ENCODE peak calls at places on chromosomes 12 and 14, in six cellular contexts. F is CD4-positive, alpha-beta T cell; L is brain microvascular endothelial cell; K is cardiac muscle cell; P is neural crest cell; Q is Daoy. O is an unnamed sample.

GRCh38 chr14:79279645-79280399 is 931.5 kb downstream of the DIO2 start:
- DNase-seq in F (no peak), L (peak), K (peak), P (peak), Q (peak), O (no peak)

GRCh38 chr14:97723834-97724770 is 926.9 kb downstream of the VRK1 start:
- DNase-seq in F (peak), L (no peak), K (no peak), P (no peak), Q (peak), O (no peak)

GRCh38 chr12:58285551-58285950 is 344.2 kb downstream of the ATP23 start:
- DNase-seq in F (no peak), L (no peak), K (no peak), P (no peak), Q (peak), O (no peak)

GRCh38 chr12:84772281-84772680 is 140.3 kb downstream of the SLC6A15 start:
- DNase-seq in F (no peak), L (no peak), K (no peak), P (no peak), Q (no peak), O (peak)

GRCh38 chr12:45425426-45425825 is 209.5 kb downstream of the ANO6 start:
- DNase-seq in F (no peak), L (peak), K (no peak), P (no peak), Q (no peak), O (peak)

GRCh38 chr12:25828188-25828587 is 130.3 kb upstream of the RASSF8 start:
- DNase-seq in F (no peak), L (no peak), K (peak), P (no peak), Q (no peak), O (no peak)

GRCh38 chr14:49975799-49976198 is 82.9 kb downstream of the ARF6 start:
- DNase-seq in F (no peak), L (no peak), K (no peak), P (no peak), Q (no peak), O (no peak)

GRCh38 chr14:76636602-76637001 is 124.7 kb upstream of the VASH1 start:
- DNase-seq in F (no peak), L (no peak), K (no peak), P (no peak), Q (no peak), O (no peak)

GRCh38 chr14:103337794-103338193 is 3.8 kb downstream of the EIF5 start:
- DNase-seq in F (no peak), L (no peak), K (no peak), P (no peak), Q (no peak), O (no peak)

GRCh38 chr14:64684091-64684490 is 20.1 kb upstream of the PLEKHG3 start:
- DNase-seq in F (no peak), L (no peak), K (no peak), P (no peak), Q (peak), O (no peak)

GRCh38 chr12:7162691-7163114 is 26.8 kb upstream of the PEX5 start:
- DNase-seq in F (peak), L (no peak), K (peak), P (no peak), Q (no peak), O (no peak)

GRCh38 chr12:27244680-27245005 is 557 bp downstream of the STK38L start:
- DNase-seq in F (no peak), L (no peak), K (no peak), P (no peak), Q (no peak), O (peak)

GRCh38 chr12:109115758-109116610 is at the start of gene ACACB:
- DNase-seq in F (no peak), L (no peak), K (peak), P (no peak), Q (no peak), O (no peak)

GRCh38 chr12:132597333-132598283 is 12.8 kb downstream of the LRCOL1 start:
- DNase-seq in F (peak), L (peak), K (peak), P (peak), Q (peak), O (peak)

GRCh38 chr14:50050171-50050570 is 66.2 kb downstream of the VCPKMT start:
- DNase-seq in F (no peak), L (no peak), K (no peak), P (no peak), Q (no peak), O (no peak)

GRCh38 chr14:69314327-69314726 is 54.4 kb downstream of the GALNT16 start:
- DNase-seq in F (no peak), L (no peak), K (no peak), P (no peak), Q (no peak), O (no peak)

GRCh38 chr12:99619389-99620158 is 28.0 kb upstream of the GARIN6 start:
- DNase-seq in F (no peak), L (peak), K (peak), P (no peak), Q (no peak), O (peak)

GRCh38 chr12:119375619-119376018 is 41.1 kb downstream of the CCDC60 start:
- DNase-seq in F (no peak), L (no peak), K (no peak), P (no peak), Q (no peak), O (no peak)

GRCh38 chr12:95265765-95266164 is 48.2 kb downstream of the VEZT start:
- DNase-seq in F (no peak), L (no peak), K (no peak), P (no peak), Q (no peak), O (no peak)

GRCh38 chr14:78752789-78753188 is 582.6 kb downstream of the NRXN3 start:
- DNase-seq in F (no peak), L (no peak), K (no peak), P (no peak), Q (peak), O (peak)

GRCh38 chr14:33837943-33838683 is 112.8 kb downstream of the EGLN3 start:
- DNase-seq in F (no peak), L (no peak), K (no peak), P (no peak), Q (no peak), O (no peak)

GRCh38 chr12:92139634-92140555 is 5.8 kb downstream of the BTG1 start:
- DNase-seq in F (no peak), L (no peak), K (no peak), P (no peak), Q (no peak), O (peak)

GRCh38 chr12:132904718-132905328 is 17.4 kb upstream of the CHFR start:
- DNase-seq in F (peak), L (peak), K (peak), P (peak), Q (peak), O (peak)

GRCh38 chr12:124680863-124681778 is 113.7 kb upstream of the NCOR2 start:
- DNase-seq in F (no peak), L (peak), K (no peak), P (peak), Q (peak), O (peak)

GRCh38 chr12:82058197-82058596 is 299.0 kb upstream of the PPFIA2 start:
- DNase-seq in F (no peak), L (no peak), K (no peak), P (no peak), Q (no peak), O (no peak)

GRCh38 chr12:31849090-31849687 is 110.0 kb upstream of the RESF1 start:
- DNase-seq in F (no peak), L (peak), K (peak), P (no peak), Q (no peak), O (peak)

O was measured in astrocyte of the spinal cord.